ENCODE peak calls at places on chromosomes 13 and 19, in five cellular contexts. K is HCT116, A is K562, H is GM12878, M is HepG2. T is an unnamed sample. For H3K36me3, the result is how much of the 10 kb centered on the place peaks cover.

GRCh38 chr13:26508885-26509284 is 48.6 kb upstream of the WASF3 start:
- DNase-seq in K (no peak), A (no peak), H (no peak), M (no peak), T (no peak)

GRCh38 chr13:112808377-112809140 is 118.7 kb downstream of the ATP11A start:
- DNase-seq in K (no peak), A (no peak), H (no peak), M (no peak), T (no peak)

GRCh38 chr19:50695251-50696064 is 24.1 kb downstream of the SHANK1 start:
- DNase-seq in K (no peak), A (peak), H (no peak), M (no peak), T (no peak)

GRCh38 chr13:40475617-40476016 is 190.8 kb downstream of the FOXO1 start:
- DNase-seq in K (no peak), A (no peak), H (no peak), M (no peak), T (no peak)

GRCh38 chr13:109892101-109892500 is 105.7 kb upstream of the IRS2 start:
- DNase-seq in K (no peak), A (no peak), H (no peak), M (no peak), T (no peak)

GRCh38 chr19:19599190-19599535 is 19.3 kb downstream of the PBX4 start:
- DNase-seq in K (no peak), A (no peak), H (no peak), M (no peak), T (no peak)

GRCh38 chr13:107450426-107450825 is 764.9 kb downstream of the LIG4 start:
- DNase-seq in K (no peak), A (no peak), H (no peak), M (no peak), T (no peak)

GRCh38 chr19:17058236-17058635 is 17.0 kb downstream of the HAUS8 start:
- DNase-seq in K (no peak), A (no peak), H (no peak), M (no peak), T (peak)

GRCh38 chr19:49155830-49156346 is 692 bp upstream of the HRC start:
- DNase-seq in K (no peak), A (peak), H (no peak), M (no peak), T (no peak)

GRCh38 chr13:79519252-79519651 is 38.3 kb downstream of the NDFIP2 start:
- DNase-seq in K (no peak), A (no peak), H (no peak), M (no peak), T (no peak)

GRCh38 chr13:110470272-110471009 is 91.1 kb downstream of the RAB20 start:
- DNase-seq in K (no peak), A (no peak), H (no peak), M (no peak), T (no peak)

DNA sequence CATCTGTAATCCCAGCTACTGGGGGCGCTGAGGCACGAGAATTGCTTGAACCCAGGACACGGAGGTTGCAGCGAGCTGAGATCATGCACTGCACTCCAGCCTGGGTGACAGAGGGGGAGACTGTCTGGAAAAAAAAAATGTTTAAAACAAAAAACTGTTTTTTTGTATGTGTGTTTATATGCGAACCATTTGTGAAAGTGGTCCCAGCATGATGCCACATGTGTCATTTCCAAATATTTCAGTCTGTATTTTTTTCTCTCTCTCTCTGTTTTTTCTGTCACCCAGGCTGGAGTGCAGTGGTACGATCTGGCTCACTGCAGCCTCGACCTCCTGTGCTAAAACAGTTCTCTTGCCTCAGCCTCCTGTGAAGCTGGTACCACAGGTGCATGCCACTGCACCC is 37.4 kb downstream of the SAE1 start:
- DNase-seq in K (no peak), A (no peak), H (no peak), M (no peak), T (no peak)
- H3K36me3 ChIP-seq in K (under half), A (half or more), H (under half), M (half or more), T (under half)

DNA sequence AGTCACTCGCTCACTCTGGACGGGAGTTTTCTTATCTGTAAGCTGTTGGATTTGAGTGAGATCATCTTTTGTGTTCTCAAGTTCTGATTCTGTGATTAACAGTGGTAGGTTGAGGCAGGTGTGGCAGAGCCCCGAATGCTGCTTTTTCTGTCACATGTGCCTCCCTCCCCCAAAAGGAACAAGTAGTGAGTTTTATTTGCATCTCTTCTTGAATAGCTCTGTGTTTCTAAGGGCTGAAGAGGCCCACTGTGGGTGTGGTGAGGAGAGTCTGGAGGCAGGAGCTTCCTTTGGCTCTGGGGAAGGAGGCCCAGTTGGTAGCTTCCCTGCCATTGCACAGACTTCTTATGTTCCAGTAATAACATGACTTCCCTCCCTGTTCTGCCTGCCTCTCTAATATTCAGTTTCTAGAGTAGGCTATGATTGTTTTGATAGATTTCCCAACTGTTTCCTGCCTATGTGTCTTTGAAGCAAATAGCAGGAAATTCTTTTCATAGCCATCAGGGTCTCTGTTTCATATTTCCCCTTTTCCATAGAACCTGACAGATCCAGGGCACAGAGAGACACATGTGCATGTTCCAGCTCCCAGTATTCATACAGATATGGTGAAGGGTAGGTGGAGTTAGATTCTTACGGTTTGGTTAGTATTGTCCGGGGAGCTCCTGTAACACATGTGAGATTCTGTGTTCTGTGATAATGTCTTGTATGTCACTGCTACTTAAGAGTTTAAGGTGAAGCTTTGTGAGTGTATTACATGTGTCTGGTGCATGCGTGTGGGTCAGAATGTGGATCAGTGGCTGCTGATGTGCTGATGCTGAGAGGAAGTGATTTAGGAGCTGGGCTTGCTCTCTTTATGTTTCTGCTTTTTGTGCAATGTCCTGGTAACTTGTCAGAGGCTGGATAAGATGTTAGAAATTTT is 24.0 kb upstream of the CXCL17 start:
- DNase-seq in K (no peak), A (no peak), H (no peak), M (no peak), T (no peak)
- TF ChIP-seq ZNF274 in K (no peak), A (no peak), H (no peak), M (no peak), T (no peak)

DNA sequence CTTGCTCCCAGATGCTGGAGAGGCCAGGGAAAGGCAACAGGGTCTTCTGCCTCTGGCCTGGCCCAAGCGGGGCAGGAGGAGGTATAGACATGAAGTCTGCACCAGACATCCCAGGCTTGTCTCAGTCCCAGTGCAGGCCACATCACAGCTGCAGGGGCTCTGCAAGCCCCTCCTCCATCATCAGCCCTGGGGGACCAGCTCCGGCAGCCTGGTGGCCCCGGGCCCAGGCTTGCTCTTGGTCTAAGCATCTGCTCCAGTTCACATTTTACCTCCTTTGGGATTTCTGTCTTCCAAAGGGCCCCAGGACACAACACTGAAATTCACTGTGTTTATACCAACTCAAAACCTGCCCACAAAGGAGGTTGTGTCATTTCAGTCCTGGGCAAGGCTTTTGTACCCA is 359.4 kb downstream of the ZNF536 start:
- DNase-seq in K (no peak), A (no peak), H (no peak), M (no peak), T (no peak)
- H3K36me3 ChIP-seq in K (under half), A (under half), H (under half), M (under half), T (under half)

GRCh38 chr13:92379371-92379770 is 847.2 kb upstream of the GPC6 start:
- DNase-seq in K (no peak), A (no peak), H (no peak), M (no peak), T (no peak)

GRCh38 chr13:92377396-92377795 is 849.2 kb upstream of the GPC6 start:
- DNase-seq in K (no peak), A (no peak), H (no peak), M (no peak), T (no peak)
- TF ChIP-seq ZNF274 in K (no peak), A (no peak), H (no peak), M (no peak), T (no peak)

GRCh38 chr19:2732157-2732725 is 7.6 kb downstream of the SLC39A3 start:
- DNase-seq in K (no peak), A (no peak), H (no peak), M (no peak), T (no peak)
- H3K36me3 ChIP-seq in K (under half), A (half or more), H (under half), M (under half), T (half or more)

GRCh38 chr19:18488403-18488723 is 33.5 kb downstream of the ELL start:
- DNase-seq in K (no peak), A (no peak), H (no peak), M (no peak), T (no peak)
- TF ChIP-seq ZNF274 in K (no peak), A (no peak), H (no peak), M (no peak), T (no peak)

T was measured in NT2/D1.